ENCODE peak calls at places on chromosomes 1 and 21, in eight cellular contexts. X is GM23338, T is cardiac muscle cell, P is MM.1S, Q is body of pancreas, S is ovary, C is tibial artery, Z is esophagus squamous epithelium. D is an unnamed sample.

GRCh38 chr1:57421366-57421765 is 2.5 kb downstream of the DAB1 start:
- DNase-seq in C (no peak), Q (no peak), Z (no peak), T (no peak), P (no peak), S (no peak), X (peak; percentile 43), D (no peak)

GRCh38 chr1:6162773-6163172 is 17.3 kb downstream of the CHD5 start:
- DNase-seq in Q (no peak), S (no peak), T (no peak), C (no peak), X (peak; percentile 75), P (no peak), Z (no peak), D (no peak)

GRCh38 chr1:60679976-60680375 is 402.4 kb upstream of the NFIA start:
- DNase-seq in Q (no peak), P (no peak), X (no peak), T (no peak), C (no peak), S (no peak), Z (no peak), D (no peak)

GRCh38 chr1:23108918-23109533 is 59.6 kb downstream of the LUZP1 start:
- DNase-seq in Q (no peak), T (no peak), X (no peak), P (no peak), C (no peak), Z (no peak), S (no peak), D (no peak)

GRCh38 chr1:43978264-43978550 is 803 bp upstream of the B4GALT2 start:
- DNase-seq in C (no peak), Z (no peak), S (no peak), P (no peak), X (no peak), Q (no peak), T (no peak), D (no peak)

GRCh38 chr21:44012474-44013379 is 618 bp downstream of the TRAPPC10 start:
- DNase-seq in Z (no peak), Q (peak; percentile 39), T (peak; percentile 70), P (peak; percentile 93), X (peak; percentile 85), S (peak; percentile 28), C (peak; percentile 74), D (peak; percentile 8)

GRCh38 chr1:22332166-22332717 is 119.4 kb upstream of the ZBTB40 start:
- DNase-seq in P (no peak), S (peak; percentile 62), Z (no peak), X (no peak), C (no peak), Q (no peak), T (no peak), D (no peak)

GRCh38 chr1:214551436-214552173 is at the start of gene PTPN14:
- DNase-seq in P (no peak), C (peak; percentile 93), T (peak; percentile 97), Z (no peak), S (peak; percentile 91), Q (peak; percentile 93), X (peak; percentile 97), D (peak; percentile 91)

GRCh38 chr1:185232874-185233273 is 75.9 kb downstream of the SWT1 start:
- DNase-seq in Z (no peak), X (no peak), Q (no peak), C (no peak), T (no peak), P (no peak), S (no peak), D (no peak)

GRCh38 chr1:62286778-62287224 is 32.4 kb downstream of the KANK4 start:
- DNase-seq in Q (peak; percentile 26), S (no peak), T (peak; percentile 12), X (peak; percentile 81), C (no peak), Z (no peak), P (no peak), D (no peak)

GRCh38 chr1:92482665-92483441 is 3.9 kb downstream of the GFI1 start:
- DNase-seq in Q (no peak), C (no peak), S (no peak), X (peak; percentile 62), T (peak; percentile 15), P (peak; percentile 49), Z (no peak), D (no peak)

GRCh38 chr1:50930193-50930592 is 29.9 kb downstream of the FAF1 start:
- DNase-seq in X (no peak), T (no peak), Q (no peak), P (no peak), C (no peak), Z (no peak), S (no peak), D (no peak)

GRCh38 chr1:47608296-47608875 is 170.5 kb downstream of the FOXD2 start:
- DNase-seq in S (no peak), Z (no peak), C (no peak), P (no peak), X (no peak), T (no peak), Q (no peak), D (no peak)

GRCh38 chr1:24910751-24911650 is 19.1 kb downstream of the RUNX3 start:
- DNase-seq in S (no peak), Q (no peak), P (no peak), C (no peak), X (no peak), Z (no peak), T (no peak), D (peak; percentile 79)

GRCh38 chr1:62727656-62728396 is 39.6 kb upstream of the DOCK7 start:
- DNase-seq in Z (no peak), Q (no peak), C (no peak), T (no peak), X (peak; percentile 61), P (no peak), S (no peak), D (no peak)

GRCh38 chr1:22832414-22832786 is 121.8 kb downstream of the EPHB2 start:
- DNase-seq in S (no peak), Q (no peak), X (no peak), C (no peak), P (no peak), T (no peak), Z (no peak), D (peak; percentile 71)

GRCh38 chr1:66360285-66360724 is 173.6 kb upstream of the SGIP1 start:
- DNase-seq in C (no peak), Z (no peak), T (no peak), Q (no peak), P (no peak), S (no peak), X (peak; percentile 42), D (no peak)
- TF ChIP-seq CTCF in C (no peak), Z (no peak), T (peak; percentile 7), Q (no peak), P (peak; percentile 11), S (no peak), X (peak; percentile 52), D (peak; percentile 32)

DNA sequence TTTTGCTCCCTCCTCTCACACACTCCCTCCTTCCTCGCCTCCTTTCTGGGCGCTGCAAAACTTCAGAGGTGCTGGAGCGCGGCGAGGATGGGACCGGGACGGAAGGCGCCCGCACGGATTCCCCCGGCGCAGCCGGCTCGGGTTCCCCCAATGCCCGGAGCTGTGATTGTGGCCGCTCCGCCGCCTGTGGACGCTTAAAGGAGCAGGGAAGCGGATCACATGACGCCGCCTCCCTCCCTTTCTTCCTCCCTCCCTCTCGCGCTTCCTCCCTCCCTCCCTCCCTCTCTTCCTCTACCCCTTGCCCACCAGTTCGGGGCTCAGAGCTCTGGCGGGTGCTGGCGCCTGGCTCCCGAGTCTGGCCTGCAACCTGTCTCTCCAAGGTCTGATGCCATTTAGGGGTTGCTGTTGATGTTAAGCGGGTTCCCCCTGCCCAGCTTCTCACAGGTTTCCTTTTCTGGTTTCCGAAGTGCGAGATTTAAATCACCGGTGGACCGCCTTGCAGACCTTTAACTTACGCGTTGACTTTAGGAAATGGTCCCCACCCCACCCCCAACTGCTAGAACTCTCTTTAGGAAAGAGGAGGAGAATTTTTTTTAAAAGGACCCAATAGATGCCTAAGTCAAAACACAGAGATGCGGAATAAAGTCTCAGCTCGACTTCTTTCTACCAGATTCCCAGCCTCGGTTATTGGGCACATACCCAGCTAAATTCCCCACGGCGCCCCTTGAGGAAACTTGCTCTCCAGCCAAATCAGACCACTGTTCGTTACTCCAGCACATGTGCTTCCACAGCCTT is at the start of gene WLS:
- DNase-seq in Z (no peak), X (peak; percentile 89), S (peak; percentile 87), P (peak; percentile 34), T (peak; percentile 92), Q (peak; percentile 80), C (peak; percentile 90), D (peak; percentile 67)
- H3K27me3 ChIP-seq in Z (no peaks in the 10 kb centered on the region), X (peaks cover 100% of the 10 kb centered on the region), S (no peaks in the 10 kb centered on the region), P (no peaks in the 10 kb centered on the region), T (peaks cover 2% of the 10 kb centered on the region), Q (no peaks in the 10 kb centered on the region), C (no peaks in the 10 kb centered on the region), D (no peaks in the 10 kb centered on the region)

DNA sequence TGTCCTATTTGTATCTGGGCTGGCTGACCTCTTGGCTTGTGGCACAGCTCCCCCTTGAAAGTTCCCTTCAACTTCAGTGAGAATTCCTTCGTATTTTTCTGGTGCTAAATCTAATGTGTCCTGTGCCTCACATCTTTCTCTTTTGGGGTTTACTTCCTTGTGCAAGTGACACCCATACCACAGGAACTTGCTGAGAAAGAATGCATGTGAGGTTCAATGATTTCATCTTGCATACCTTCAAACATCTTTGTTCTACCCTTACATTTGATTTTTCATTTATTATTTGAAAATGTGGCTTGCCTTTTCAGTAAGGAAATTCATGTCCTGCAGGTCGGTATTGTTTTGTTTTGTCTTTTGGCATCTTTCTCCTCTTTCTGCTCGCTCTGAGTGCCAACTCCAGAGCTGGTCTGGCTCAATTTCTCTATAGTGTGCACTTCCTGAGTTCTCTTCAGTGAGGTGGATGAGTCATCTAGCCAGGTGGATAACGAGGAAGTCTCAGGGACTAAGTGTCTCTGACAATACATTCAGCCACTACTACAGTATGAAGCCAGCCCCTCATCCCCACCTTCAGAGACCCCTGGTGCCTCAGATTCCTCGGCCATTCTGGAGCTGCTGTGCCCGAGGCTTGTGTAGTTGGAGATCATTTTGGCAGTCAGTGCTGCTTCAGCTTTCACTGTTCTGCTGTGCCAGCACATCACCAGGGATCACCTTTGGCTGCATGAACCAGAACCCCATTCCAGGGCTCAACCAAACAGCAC is 59.4 kb downstream of the RIPK4 start:
- DNase-seq in P (peak; percentile 25), S (no peak), Z (no peak), T (no peak), Q (peak; percentile 49), X (no peak), C (no peak), D (no peak)
- H3K27ac ChIP-seq in P (no peak overlapping the region), S (no peak overlapping the region), Z (peak overlapping the region; percentile 75), T (no peak overlapping the region), Q (peak overlapping the region; percentile 55), X (no peak overlapping the region), C (no peak overlapping the region), D (no peak overlapping the region)

GRCh38 chr1:15107052-15107687 is 46.4 kb upstream of the TMEM51 start:
- DNase-seq in X (no peak), T (no peak), Q (no peak), Z (no peak), S (no peak), C (no peak), P (no peak), D (no peak)

GRCh38 chr1:15104768-15105167 is 48.8 kb upstream of the TMEM51 start:
- DNase-seq in Z (no peak), C (no peak), Q (no peak), P (no peak), S (no peak), X (no peak), T (no peak), D (no peak)

GRCh38 chr1:15107897-15108296 is 45.6 kb upstream of the TMEM51 start:
- DNase-seq in Z (no peak), S (no peak), T (no peak), X (peak; percentile 45), Q (no peak), C (no peak), P (no peak), D (no peak)

GRCh38 chr1:15103906-15104305 is 49.6 kb upstream of the TMEM51 start:
- DNase-seq in Q (no peak), S (no peak), C (no peak), P (no peak), Z (no peak), T (no peak), X (no peak), D (no peak)

GRCh38 chr1:15106608-15107007 is 46.9 kb upstream of the TMEM51 start:
- DNase-seq in T (peak; percentile 69), X (no peak), C (no peak), Z (no peak), S (no peak), P (no peak), Q (peak; percentile 63), D (peak; percentile 18)
- TF ChIP-seq CTCF in T (no peak), X (no peak), C (no peak), Z (no peak), S (no peak), P (no peak), Q (no peak), D (no peak)

D was measured in brain microvascular endothelial cell.